ENCODE peak calls at places on chromosomes 13 and 19, in nine cellular contexts. One of them, this sample, is unnamed.

GRCh38 chr13:30017880-30018279 is 167.5 kb upstream of the UBL3 start:
- DNase-seq in cardiac muscle cell: peak; percentile 49
- DNase-seq in transverse colon: no peak
- DNase-seq in BJ: no peak
- DNase-seq in GM13976: no peak
- DNase-seq in neural crest cell: no peak
- DNase-seq in pancreas: no peak
- DNase-seq in heart left ventricle: no peak
- DNase-seq in HFF-Myc: no peak
- DNase-seq in this sample: no peak

GRCh38 chr13:39823063-39823713 is 167.7 kb downstream of the COG6 start:
- DNase-seq in cardiac muscle cell: no peak
- DNase-seq in transverse colon: no peak
- DNase-seq in BJ: no peak
- DNase-seq in GM13976: no peak
- DNase-seq in neural crest cell: no peak
- DNase-seq in pancreas: no peak
- DNase-seq in heart left ventricle: no peak
- DNase-seq in HFF-Myc: no peak
- DNase-seq in this sample: no peak

GRCh38 chr13:35712907-35713685 is 236.6 kb upstream of the MAB21L1 start:
- DNase-seq in cardiac muscle cell: no peak
- DNase-seq in transverse colon: no peak
- DNase-seq in BJ: peak; percentile 96
- DNase-seq in GM13976: no peak
- DNase-seq in neural crest cell: no peak
- DNase-seq in pancreas: no peak
- DNase-seq in heart left ventricle: no peak
- DNase-seq in HFF-Myc: peak; percentile 97
- DNase-seq in this sample: peak; percentile 84

GRCh38 chr13:95023405-95023804 is 277.8 kb downstream of the ABCC4 start:
- DNase-seq in cardiac muscle cell: no peak
- DNase-seq in transverse colon: no peak
- DNase-seq in BJ: no peak
- DNase-seq in GM13976: no peak
- DNase-seq in neural crest cell: no peak
- DNase-seq in pancreas: no peak
- DNase-seq in heart left ventricle: no peak
- DNase-seq in HFF-Myc: no peak
- DNase-seq in this sample: no peak

GRCh38 chr13:113001251-113002140 is 32.5 kb downstream of the MCF2L start:
- DNase-seq in cardiac muscle cell: peak; percentile 91
- DNase-seq in transverse colon: peak; percentile 41
- DNase-seq in BJ: no peak
- DNase-seq in GM13976: no peak
- DNase-seq in neural crest cell: peak; percentile 65
- DNase-seq in pancreas: peak; percentile 72
- DNase-seq in heart left ventricle: no peak
- DNase-seq in HFF-Myc: no peak
- DNase-seq in this sample: no peak

GRCh38 chr13:51923983-51924539 is 62.3 kb downstream of the CCDC70 start:
- DNase-seq in cardiac muscle cell: no peak
- DNase-seq in transverse colon: no peak
- DNase-seq in BJ: no peak
- DNase-seq in GM13976: no peak
- DNase-seq in neural crest cell: no peak
- DNase-seq in pancreas: no peak
- DNase-seq in heart left ventricle: peak; percentile 7
- DNase-seq in HFF-Myc: no peak
- DNase-seq in this sample: no peak

GRCh38 chr19:18433735-18434398 is 4.1 kb downstream of the ISYNA1 start:
- DNase-seq in cardiac muscle cell: peak; percentile 55
- DNase-seq in transverse colon: no peak
- DNase-seq in BJ: no peak
- DNase-seq in GM13976: no peak
- DNase-seq in neural crest cell: peak; percentile 59
- DNase-seq in pancreas: no peak
- DNase-seq in heart left ventricle: no peak
- DNase-seq in HFF-Myc: no peak
- DNase-seq in this sample: no peak

GRCh38 chr19:57245959-57246358 is 5.5 kb downstream of the ZNF805 start:
- DNase-seq in cardiac muscle cell: no peak
- DNase-seq in transverse colon: no peak
- DNase-seq in BJ: no peak
- DNase-seq in GM13976: no peak
- DNase-seq in neural crest cell: no peak
- DNase-seq in pancreas: no peak
- DNase-seq in heart left ventricle: no peak
- DNase-seq in HFF-Myc: no peak
- DNase-seq in this sample: no peak

GRCh38 chr13:30864352-30865130 is 41.5 kb upstream of the MEDAG start:
- DNase-seq in cardiac muscle cell: no peak
- DNase-seq in transverse colon: no peak
- DNase-seq in BJ: peak; percentile 89
- DNase-seq in GM13976: no peak
- DNase-seq in neural crest cell: no peak
- DNase-seq in pancreas: no peak
- DNase-seq in heart left ventricle: no peak
- DNase-seq in HFF-Myc: peak; percentile 82
- DNase-seq in this sample: peak; percentile 94

GRCh38 chr13:43301341-43301969 is 278.1 kb downstream of the DNAJC15 start:
- DNase-seq in cardiac muscle cell: no peak
- DNase-seq in transverse colon: no peak
- DNase-seq in BJ: no peak
- DNase-seq in GM13976: no peak
- DNase-seq in neural crest cell: no peak
- DNase-seq in pancreas: no peak
- DNase-seq in heart left ventricle: no peak
- DNase-seq in HFF-Myc: no peak
- DNase-seq in this sample: no peak

GRCh38 chr19:52897149-52897935 is at the start of gene ZNF320:
- DNase-seq in cardiac muscle cell: peak; percentile 97
- DNase-seq in transverse colon: peak; percentile 97
- DNase-seq in BJ: peak; percentile 47
- DNase-seq in GM13976: peak; percentile 96
- DNase-seq in neural crest cell: peak; percentile 98
- DNase-seq in pancreas: peak; percentile 94
- DNase-seq in heart left ventricle: peak; percentile 97
- DNase-seq in HFF-Myc: peak; percentile 24
- DNase-seq in this sample: peak; percentile 49

GRCh38 chr13:102659168-102659713 is 35.6 kb downstream of the METTL21C start:
- DNase-seq in cardiac muscle cell: no peak
- DNase-seq in transverse colon: no peak
- DNase-seq in BJ: no peak
- DNase-seq in GM13976: no peak
- DNase-seq in neural crest cell: no peak
- DNase-seq in pancreas: no peak
- DNase-seq in heart left ventricle: no peak
- DNase-seq in HFF-Myc: no peak
- DNase-seq in this sample: no peak

GRCh38 chr13:102654786-102655185 is 40.1 kb downstream of the METTL21C start:
- DNase-seq in cardiac muscle cell: no peak
- DNase-seq in transverse colon: no peak
- DNase-seq in BJ: no peak
- DNase-seq in GM13976: no peak
- DNase-seq in neural crest cell: no peak
- DNase-seq in pancreas: no peak
- DNase-seq in heart left ventricle: no peak
- DNase-seq in HFF-Myc: no peak
- DNase-seq in this sample: no peak

GRCh38 chr13:102651892-102652291 is 43.0 kb downstream of the METTL21C start:
- DNase-seq in cardiac muscle cell: no peak
- DNase-seq in transverse colon: no peak
- DNase-seq in BJ: no peak
- DNase-seq in GM13976: no peak
- DNase-seq in neural crest cell: no peak
- DNase-seq in pancreas: no peak
- DNase-seq in heart left ventricle: no peak
- DNase-seq in HFF-Myc: peak; percentile 6
- DNase-seq in this sample: no peak

GRCh38 chr13:102658678-102659077 is 36.2 kb downstream of the METTL21C start:
- DNase-seq in cardiac muscle cell: no peak
- DNase-seq in transverse colon: no peak
- DNase-seq in BJ: no peak
- DNase-seq in GM13976: no peak
- DNase-seq in neural crest cell: no peak
- DNase-seq in pancreas: no peak
- DNase-seq in heart left ventricle: no peak
- DNase-seq in HFF-Myc: no peak
- DNase-seq in this sample: no peak

GRCh38 chr13:102657630-102658029 is 37.2 kb downstream of the METTL21C start:
- DNase-seq in cardiac muscle cell: no peak
- DNase-seq in transverse colon: no peak
- DNase-seq in BJ: no peak
- DNase-seq in GM13976: no peak
- DNase-seq in neural crest cell: no peak
- DNase-seq in pancreas: no peak
- DNase-seq in heart left ventricle: no peak
- DNase-seq in HFF-Myc: no peak
- DNase-seq in this sample: no peak
- TF ChIP-seq CTCF in cardiac muscle cell: peak; percentile 30
- TF ChIP-seq CTCF in transverse colon: no peak
- TF ChIP-seq CTCF in BJ: peak; percentile 28
- TF ChIP-seq CTCF in GM13976: no peak
- TF ChIP-seq CTCF in neural crest cell: peak; percentile 50
- TF ChIP-seq CTCF in pancreas: no peak
- TF ChIP-seq CTCF in heart left ventricle: peak; percentile 10
- TF ChIP-seq CTCF in HFF-Myc: no peak
- TF ChIP-seq CTCF in this sample: no peak

DNA sequence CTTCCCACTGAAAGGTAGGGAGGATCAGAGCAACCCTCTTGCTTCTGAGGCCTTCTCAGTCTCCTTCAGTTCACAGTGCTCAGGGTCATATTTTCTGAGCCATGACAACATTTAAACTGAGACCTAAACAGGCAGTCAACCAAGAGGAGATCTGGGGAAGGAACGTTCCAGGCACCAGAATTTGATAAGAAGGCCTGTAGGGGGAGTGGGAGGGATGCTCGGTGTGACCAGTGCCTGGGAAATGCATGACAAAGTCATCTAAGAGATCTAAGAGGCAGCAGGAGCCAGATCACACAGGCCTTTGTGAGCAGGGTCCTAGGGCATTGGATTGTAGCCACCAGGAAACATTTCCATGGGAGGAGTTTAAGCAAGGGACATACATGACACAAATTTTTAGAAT is 71.6 kb downstream of the SHISA2 start:
- DNase-seq in cardiac muscle cell: peak; percentile 50
- DNase-seq in transverse colon: no peak
- DNase-seq in BJ: no peak
- DNase-seq in GM13976: no peak
- DNase-seq in neural crest cell: no peak
- DNase-seq in pancreas: no peak
- DNase-seq in heart left ventricle: no peak
- DNase-seq in HFF-Myc: no peak
- DNase-seq in this sample: no peak
- TF ChIP-seq CTCF in cardiac muscle cell: peak; percentile 39
- TF ChIP-seq CTCF in transverse colon: no peak
- TF ChIP-seq CTCF in BJ: peak; percentile 44
- TF ChIP-seq CTCF in GM13976: no peak
- TF ChIP-seq CTCF in neural crest cell: peak; percentile 51
- TF ChIP-seq CTCF in pancreas: no peak
- TF ChIP-seq CTCF in heart left ventricle: no peak
- TF ChIP-seq CTCF in HFF-Myc: peak; percentile 33
- TF ChIP-seq CTCF in this sample: peak; percentile 42

DNA sequence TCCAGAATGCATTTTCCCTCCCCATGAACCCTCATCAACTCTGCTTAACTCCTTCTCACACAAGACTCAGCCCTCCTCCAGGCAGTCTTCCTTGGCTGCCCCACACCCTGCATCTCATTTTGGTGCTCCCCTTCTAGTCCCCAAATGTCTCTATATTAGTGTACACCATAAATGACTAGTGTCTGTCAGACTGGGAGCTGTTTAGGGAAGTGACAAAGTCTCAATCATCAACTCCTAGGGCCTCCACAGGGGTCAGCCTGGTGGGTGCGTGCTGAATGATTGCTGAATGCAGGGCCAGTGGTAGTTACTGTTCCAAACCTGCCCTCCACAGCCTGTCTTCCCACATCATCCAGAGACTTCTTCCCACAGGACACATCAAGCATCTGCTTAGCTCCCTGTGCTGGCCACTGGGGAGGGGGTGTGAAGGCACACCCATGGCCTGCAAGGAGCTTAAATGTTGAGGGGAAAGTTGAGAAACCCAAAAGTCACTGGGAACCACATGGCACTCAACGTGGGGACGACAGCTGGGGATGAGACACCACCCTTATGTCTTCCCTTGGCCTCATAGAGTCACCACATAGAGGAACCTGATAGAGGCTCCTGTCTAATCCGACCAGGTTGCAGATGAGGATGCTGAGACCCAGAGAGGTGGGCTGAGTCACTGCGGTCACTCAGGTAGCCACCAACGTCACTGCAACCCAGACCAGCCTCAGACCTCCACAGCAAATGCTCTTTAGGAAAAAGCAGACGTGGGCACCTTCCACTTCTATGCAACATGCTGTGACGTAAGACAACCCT is 79.3 kb upstream of the TM9SF2 start:
- DNase-seq in cardiac muscle cell: no peak
- DNase-seq in transverse colon: no peak
- DNase-seq in BJ: no peak
- DNase-seq in GM13976: no peak
- DNase-seq in neural crest cell: no peak
- DNase-seq in pancreas: no peak
- DNase-seq in heart left ventricle: no peak
- DNase-seq in HFF-Myc: no peak
- DNase-seq in this sample: no peak
- TF ChIP-seq CTCF in cardiac muscle cell: no peak
- TF ChIP-seq CTCF in transverse colon: no peak
- TF ChIP-seq CTCF in BJ: no peak
- TF ChIP-seq CTCF in GM13976: no peak
- TF ChIP-seq CTCF in neural crest cell: no peak
- TF ChIP-seq CTCF in pancreas: no peak
- TF ChIP-seq CTCF in heart left ventricle: no peak
- TF ChIP-seq CTCF in HFF-Myc: no peak
- TF ChIP-seq CTCF in this sample: no peak

GRCh38 chr19:1512671-1513491 is at the start of gene ADAMTSL5:
- DNase-seq in cardiac muscle cell: peak; percentile 67
- DNase-seq in transverse colon: peak; percentile 84
- DNase-seq in BJ: no peak
- DNase-seq in GM13976: peak; percentile 91
- DNase-seq in neural crest cell: no peak
- DNase-seq in pancreas: no peak
- DNase-seq in heart left ventricle: peak; percentile 78
- DNase-seq in HFF-Myc: no peak
- DNase-seq in this sample: no peak
- TF ChIP-seq CTCF in cardiac muscle cell: no peak
- TF ChIP-seq CTCF in transverse colon: no peak
- TF ChIP-seq CTCF in BJ: no peak
- TF ChIP-seq CTCF in GM13976: peak; percentile 49
- TF ChIP-seq CTCF in neural crest cell: peak; percentile 16
- TF ChIP-seq CTCF in pancreas: no peak
- TF ChIP-seq CTCF in heart left ventricle: peak; percentile 18
- TF ChIP-seq CTCF in HFF-Myc: no peak
- TF ChIP-seq CTCF in this sample: no peak

This sample was measured in AG04449.